ENCODE peak calls at places on chromosomes 1 and 21, in nine cellular contexts. P is GM13976, Q is Peyer's patch, E is cardiac fibroblast, T is PC-3, K is glutamatergic neuron, M is lower leg skin, X is AG10803, N is astrocyte. S is an unnamed sample.
A peak's percentile ranks its signal among the peaks of the same experiment; 100 is the strongest.

GRCh38 chr1:243597383-243597782 is 252.7 kb downstream of the AKT3 start:
- DNase-seq in M (no peak), T (no peak), P (no peak), Q (no peak), N (peak; percentile 12), K (no peak), X (peak; percentile 22), E (peak; percentile 22), S (no peak)

GRCh38 chr1:223811634-223812101 is 34.1 kb downstream of the TP53BP2 start:
- DNase-seq in K (no peak), P (peak; percentile 29), M (no peak), X (peak; percentile 45), E (peak; percentile 70), N (peak; percentile 20), T (peak; percentile 79), Q (no peak), S (no peak)

GRCh38 chr1:30881266-30882181 is 27.0 kb downstream of the SDC3 start:
- DNase-seq in E (no peak), N (no peak), Q (peak; percentile 90), K (no peak), T (no peak), P (peak; percentile 77), X (no peak), M (no peak), S (peak; percentile 39)

GRCh38 chr1:167529829-167530474 is 11.6 kb upstream of the CD247 start:
- DNase-seq in P (no peak), K (no peak), Q (no peak), E (no peak), N (no peak), M (no peak), X (peak; percentile 53), T (no peak), S (no peak)

GRCh38 chr1:29243863-29244185 is 7.5 kb downstream of the PTPRU start:
- DNase-seq in P (no peak), Q (no peak), E (peak; percentile 59), M (no peak), T (peak; percentile 59), K (no peak), N (peak; percentile 84), X (peak; percentile 59), S (no peak)

GRCh38 chr21:35652196-35652595 is 408.1 kb downstream of the SETD4 start:
- DNase-seq in E (no peak), P (no peak), M (no peak), T (no peak), Q (no peak), N (no peak), K (no peak), X (peak; percentile 9), S (no peak)

GRCh38 chr1:43318831-43319230 is 18.0 kb downstream of the TIE1 start:
- DNase-seq in M (no peak), N (no peak), P (no peak), X (no peak), Q (no peak), T (no peak), K (no peak), E (no peak), S (no peak)

GRCh38 chr1:152622803-152623202 is at the start of gene LCE3A:
- DNase-seq in X (no peak), E (no peak), P (no peak), K (no peak), N (no peak), T (peak; percentile 1), Q (no peak), M (no peak), S (peak; percentile 7)

GRCh38 chr1:17606826-17607440 is 67.4 kb downstream of the ARHGEF10L start:
- DNase-seq in X (peak; percentile 64), M (peak; percentile 95), N (peak; percentile 24), K (peak; percentile 83), E (peak; percentile 80), P (peak; percentile 85), T (peak; percentile 79), Q (peak; percentile 87), S (peak; percentile 73)

GRCh38 chr1:82962658-82963057 is 1036.3 kb downstream of the TTLL7 start:
- DNase-seq in T (no peak), P (no peak), X (no peak), Q (no peak), E (no peak), K (no peak), N (no peak), M (no peak), S (no peak)

GRCh38 chr21:28445081-28445830 is 547.4 kb downstream of the LTN1 start:
- DNase-seq in Q (no peak), E (peak; percentile 91), K (no peak), T (peak; percentile 91), M (no peak), X (peak; percentile 77), N (peak; percentile 72), P (no peak), S (no peak)

GRCh38 chr1:237901284-237901870 is 10.7 kb upstream of the ZP4 start:
- DNase-seq in M (no peak), K (no peak), Q (no peak), T (peak; percentile 49), P (peak; percentile 22), E (peak; percentile 1), X (no peak), N (peak; percentile 25), S (peak; percentile 1)
- TF ChIP-seq CTCF in M (no peak), K (peak; percentile 68), Q (no peak), T (peak; percentile 62), P (peak; percentile 37), E (peak; percentile 12), X (no peak), N (peak; percentile 33), S (peak; percentile 31)

DNA sequence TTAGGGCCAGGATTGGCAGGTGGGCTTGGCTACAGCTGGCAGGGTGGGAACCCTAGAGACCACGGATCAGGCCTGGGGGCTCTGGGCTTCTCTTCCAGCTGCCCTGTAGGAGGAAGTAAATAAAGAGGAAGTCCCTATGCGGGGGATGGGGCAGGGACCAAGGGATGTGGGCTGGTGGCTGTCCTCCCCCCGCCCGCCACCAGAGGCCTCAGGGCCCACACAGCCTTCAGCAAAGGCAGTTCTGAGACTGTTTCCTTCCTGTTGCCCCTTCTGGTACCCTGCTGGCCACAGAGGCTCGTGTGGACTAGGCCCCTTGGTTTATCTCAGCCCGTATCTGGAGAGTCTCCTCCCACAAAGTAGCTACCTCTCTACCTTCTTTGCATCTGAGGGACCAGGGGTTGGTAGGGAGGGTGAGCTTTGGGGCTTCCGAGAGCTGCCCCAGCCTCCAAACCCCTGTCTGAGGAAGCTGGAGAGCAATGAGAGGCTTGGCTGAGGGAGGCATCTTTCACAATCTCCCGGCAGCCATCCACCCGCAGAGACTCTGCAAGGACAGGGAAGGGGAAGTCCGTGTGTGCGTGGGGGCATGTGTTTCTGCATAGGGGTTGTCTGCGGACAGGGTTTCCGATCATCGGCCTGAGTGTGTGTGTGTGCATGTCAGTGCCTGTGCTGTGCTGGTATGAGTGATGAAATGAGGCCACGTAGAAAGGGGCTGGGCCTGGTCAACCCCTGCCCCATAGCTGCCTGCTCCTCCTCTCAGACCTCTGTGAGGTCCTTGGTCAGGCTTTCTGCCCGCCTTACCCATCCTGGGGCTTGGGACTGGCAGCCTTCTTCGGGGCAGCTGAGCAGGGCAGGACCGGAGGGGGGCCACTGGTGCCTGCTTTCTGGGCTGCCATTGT is 12.5 kb downstream of the RPS6KA1 start:
- DNase-seq in M (peak; percentile 93), Q (peak; percentile 95), T (peak; percentile 8), N (no peak), P (peak; percentile 91), K (peak; percentile 79), X (peak; percentile 73), E (peak; percentile 80), S (peak; percentile 96)
- TF ChIP-seq CTCF in M (no peak), Q (peak; percentile 75), T (peak; percentile 10), N (no peak), P (peak; percentile 52), K (peak; percentile 75), X (no peak), E (peak; percentile 31), S (peak; percentile 81)

GRCh38 chr1:35268282-35269189 is at the start of gene ZMYM4:
- DNase-seq in M (peak; percentile 97), E (peak; percentile 99), K (peak; percentile 95), X (peak; percentile 100), T (peak; percentile 95), Q (peak; percentile 95), N (peak; percentile 99), P (peak; percentile 94), S (peak; percentile 94)
- TF ChIP-seq CTCF in M (no peak), E (no peak), K (no peak), X (no peak), T (no peak), Q (no peak), N (no peak), P (no peak), S (no peak)

GRCh38 chr1:77948841-77949424 is 29.9 kb downstream of the FUBP1 start:
- DNase-seq in Q (no peak), T (peak; percentile 20), X (peak; percentile 48), M (no peak), K (peak; percentile 46), E (peak; percentile 69), N (peak; percentile 17), P (no peak), S (no peak)
- TF ChIP-seq CTCF in Q (no peak), T (no peak), X (peak; percentile 40), M (no peak), K (no peak), E (peak; percentile 37), N (no peak), P (peak; percentile 6), S (no peak)

GRCh38 chr1:94332516-94332915 is 85.7 kb upstream of the ABCD3 start:
- DNase-seq in P (no peak), K (no peak), M (no peak), N (no peak), Q (no peak), T (no peak), E (no peak), X (no peak), S (no peak)

GRCh38 chr1:94327001-94327685 is 89.8 kb upstream of the ARHGAP29 start:
- DNase-seq in P (no peak), X (peak; percentile 81), K (peak; percentile 27), M (peak; percentile 91), E (peak; percentile 82), T (peak; percentile 63), Q (peak; percentile 51), N (peak; percentile 72), S (peak; percentile 23)

GRCh38 chr1:94329276-94329675 is 88.9 kb upstream of the ABCD3 start:
- DNase-seq in M (no peak), K (no peak), P (no peak), X (no peak), N (no peak), Q (no peak), E (peak; percentile 60), T (no peak), S (no peak)

GRCh38 chr1:94332952-94333351 is 85.2 kb upstream of the ABCD3 start:
- DNase-seq in Q (no peak), E (peak; percentile 75), X (peak; percentile 29), M (no peak), T (peak; percentile 82), P (peak; percentile 14), K (no peak), N (peak; percentile 56), S (no peak)

GRCh38 chr1:94329986-94330385 is 88.2 kb upstream of the ABCD3 start:
- DNase-seq in X (peak; percentile 61), T (peak; percentile 31), P (no peak), M (no peak), Q (no peak), K (no peak), N (no peak), E (peak; percentile 81), S (no peak)
- TF ChIP-seq CTCF in X (peak; percentile 77), T (peak; percentile 56), P (no peak), M (no peak), Q (no peak), K (no peak), N (peak; percentile 49), E (peak; percentile 78), S (no peak)